ENCODE peak calls at places on chromosomes 3 and 15, in seven cellular contexts. Q, W, Y, C, H, L and G are unnamed samples.
A peak's percentile ranks its signal among the peaks of the same experiment; 100 is the strongest.

GRCh38 chr15:47431501-47431900 is 285.8 kb upstream of the SEMA6D start:
- DNase-seq in Q (no peak), W (peak; percentile 90), Y (no peak), C (no peak), H (no peak), L (peak; percentile 97), G (no peak)

GRCh38 chr15:63221346-63221745 is 31.9 kb downstream of the RAB8B start:
- DNase-seq in Q (no peak), W (no peak), Y (no peak), C (no peak), H (peak; percentile 66), L (peak; percentile 37), G (no peak)

GRCh38 chr15:76341366-76342045 is 4.9 kb downstream of the ISL2 start:
- DNase-seq in Q (peak; percentile 99), W (no peak), Y (peak; percentile 66), C (no peak), H (no peak), L (no peak), G (peak; percentile 54)

GRCh38 chr3:45904931-45905330 is 18.6 kb downstream of the CCR9 start:
- DNase-seq in Q (no peak), W (peak; percentile 15), Y (no peak), C (no peak), H (no peak), L (no peak), G (no peak)

GRCh38 chr3:157104521-157104920 is 55.4 kb downstream of the CCNL1 start:
- DNase-seq in Q (no peak), W (no peak), Y (no peak), C (no peak), H (no peak), L (peak; percentile 48), G (no peak)

GRCh38 chr3:11140054-11140712 is 14.1 kb upstream of the HRH1 start:
- DNase-seq in Q (no peak), W (peak; percentile 91), Y (peak; percentile 75), C (no peak), H (no peak), L (no peak), G (no peak)

GRCh38 chr15:85329561-85330421 is 50.6 kb upstream of the AKAP13 start:
- DNase-seq in Q (no peak), W (peak; percentile 42), Y (no peak), C (peak; percentile 92), H (no peak), L (peak; percentile 78), G (no peak)

GRCh38 chr3:27859821-27860220 is 137.7 kb upstream of the EOMES start:
- DNase-seq in Q (no peak), W (no peak), Y (no peak), C (no peak), H (no peak), L (no peak), G (no peak)

GRCh38 chr3:14788644-14789043 is 30.1 kb upstream of the FGD5 start:
- DNase-seq in Q (no peak), W (no peak), Y (no peak), C (no peak), H (no peak), L (no peak), G (no peak)

GRCh38 chr15:36887214-36888017 is 212.9 kb downstream of the MEIS2 start:
- DNase-seq in Q (peak; percentile 94), W (peak; percentile 59), Y (no peak), C (no peak), H (no peak), L (no peak), G (peak; percentile 45)

GRCh38 chr15:64132217-64132616 is 19.3 kb upstream of the SNX22 start:
- DNase-seq in Q (no peak), W (no peak), Y (no peak), C (no peak), H (no peak), L (no peak), G (no peak)

GRCh38 chr15:92510163-92510882 is 116.6 kb downstream of the ST8SIA2 start:
- DNase-seq in Q (no peak), W (peak; percentile 72), Y (no peak), C (no peak), H (no peak), L (no peak), G (no peak)

GRCh38 chr3:52779411-52780297 is 2.3 kb downstream of the ITIH1 start:
- DNase-seq in Q (no peak), W (no peak), Y (no peak), C (no peak), H (no peak), L (no peak), G (no peak)

GRCh38 chr3:52777959-52778805 is 783 bp downstream of the ITIH1 start:
- DNase-seq in Q (no peak), W (no peak), Y (no peak), C (no peak), H (no peak), L (no peak), G (no peak)

GRCh38 chr3:52780298-52780585 is 2.8 kb downstream of the ITIH1 start:
- DNase-seq in Q (no peak), W (no peak), Y (no peak), C (no peak), H (no peak), L (no peak), G (no peak)

GRCh38 chr3:52777127-52777958 is at the start of gene ITIH1:
- DNase-seq in Q (no peak), W (no peak), Y (no peak), C (no peak), H (no peak), L (no peak), G (no peak)

DNA sequence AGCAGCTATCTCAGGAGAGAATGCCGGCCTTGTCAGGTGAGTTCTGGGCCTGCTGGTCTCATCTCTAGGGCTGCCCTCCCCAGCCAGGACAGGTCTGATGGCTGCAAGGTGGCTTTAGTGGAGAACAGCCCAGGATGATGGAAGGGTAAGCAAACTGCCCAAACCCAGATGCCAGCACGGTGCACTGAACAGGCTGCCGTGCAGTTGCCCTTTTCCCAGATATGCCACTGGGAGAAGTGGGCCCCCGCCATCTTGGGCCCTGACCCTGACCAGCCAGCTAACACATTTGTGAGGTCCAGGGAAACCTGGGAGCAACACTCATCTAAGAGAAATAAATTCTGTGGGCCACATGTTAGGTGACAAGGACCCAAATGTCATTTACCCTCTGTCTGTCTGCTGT is 1.6 kb downstream of the ITIH1 start:
- DNase-seq in Q (no peak), W (no peak), Y (no peak), C (no peak), H (no peak), L (no peak), G (no peak)
- H3K4me3 ChIP-seq in Q (no peak overlapping the region), W (no peak overlapping the region), Y (no peak overlapping the region), C (no peak overlapping the region), H (no peak overlapping the region), L (no peak overlapping the region), G (no peak overlapping the region)

GRCh38 chr3:172378439-172378838 is 69.8 kb downstream of the GHSR start:
- DNase-seq in Q (no peak), W (no peak), Y (no peak), C (no peak), H (no peak), L (peak; percentile 23), G (no peak)

GRCh38 chr3:172380632-172381031 is 67.6 kb downstream of the GHSR start:
- DNase-seq in Q (no peak), W (no peak), Y (no peak), C (no peak), H (no peak), L (no peak), G (no peak)

GRCh38 chr3:172383306-172383796 is 64.9 kb downstream of the GHSR start:
- DNase-seq in Q (no peak), W (no peak), Y (no peak), C (no peak), H (no peak), L (no peak), G (no peak)

GRCh38 chr3:172376402-172376801 is 71.9 kb downstream of the GHSR start:
- DNase-seq in Q (no peak), W (no peak), Y (no peak), C (no peak), H (no peak), L (no peak), G (no peak)

GRCh38 chr3:172379372-172379771 is 68.9 kb downstream of the GHSR start:
- DNase-seq in Q (no peak), W (no peak), Y (no peak), C (no peak), H (no peak), L (peak; percentile 19), G (no peak)
- H3K4me3 ChIP-seq in Q (no peak overlapping the region), W (no peak overlapping the region), Y (no peak overlapping the region), C (no peak overlapping the region), H (no peak overlapping the region), L (no peak overlapping the region), G (no peak overlapping the region)

DNA sequence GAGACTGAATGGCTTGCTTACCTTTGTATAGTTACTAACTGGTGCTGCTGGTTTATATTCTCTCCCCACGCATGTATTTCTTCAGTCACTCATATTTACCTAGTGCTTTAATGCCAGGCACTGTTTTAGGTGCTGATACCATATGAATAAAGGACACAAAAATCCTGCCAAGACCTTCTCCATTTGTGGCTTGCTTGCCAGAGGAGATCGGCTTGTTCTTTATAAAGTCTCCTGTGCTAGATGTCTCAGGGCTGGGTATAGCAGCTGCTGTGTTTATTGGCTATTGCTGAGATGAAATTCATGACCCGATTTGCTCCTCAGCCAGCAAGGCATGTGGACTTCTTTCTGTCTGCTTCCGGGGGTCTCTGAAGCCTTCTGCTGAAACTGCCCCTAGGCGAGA is 46.5 kb downstream of the ST6GAL1 start:
- DNase-seq in Q (no peak), W (peak; percentile 9), Y (no peak), C (no peak), H (no peak), L (no peak), G (no peak)
- H3K4me3 ChIP-seq in Q (no peak overlapping the region), W (no peak overlapping the region), Y (no peak overlapping the region), C (no peak overlapping the region), H (peak overlapping the region; percentile 38), L (no peak overlapping the region), G (no peak overlapping the region)

GRCh38 chr15:58867926-58868325 is 65.6 kb downstream of the SLTM start:
- DNase-seq in Q (no peak), W (no peak), Y (no peak), C (no peak), H (no peak), L (no peak), G (no peak)

GRCh38 chr15:58864602-58865419 is 68.7 kb downstream of the SLTM start:
- DNase-seq in Q (peak; percentile 94), W (no peak), Y (peak; percentile 44), C (no peak), H (no peak), L (no peak), G (no peak)

GRCh38 chr15:58862326-58862725 is 71.2 kb downstream of the SLTM start:
- DNase-seq in Q (no peak), W (no peak), Y (no peak), C (no peak), H (no peak), L (no peak), G (no peak)

GRCh38 chr15:58870451-58870850 is 63.0 kb downstream of the SLTM start:
- DNase-seq in Q (no peak), W (no peak), Y (no peak), C (no peak), H (no peak), L (peak; percentile 60), G (no peak)

DNA sequence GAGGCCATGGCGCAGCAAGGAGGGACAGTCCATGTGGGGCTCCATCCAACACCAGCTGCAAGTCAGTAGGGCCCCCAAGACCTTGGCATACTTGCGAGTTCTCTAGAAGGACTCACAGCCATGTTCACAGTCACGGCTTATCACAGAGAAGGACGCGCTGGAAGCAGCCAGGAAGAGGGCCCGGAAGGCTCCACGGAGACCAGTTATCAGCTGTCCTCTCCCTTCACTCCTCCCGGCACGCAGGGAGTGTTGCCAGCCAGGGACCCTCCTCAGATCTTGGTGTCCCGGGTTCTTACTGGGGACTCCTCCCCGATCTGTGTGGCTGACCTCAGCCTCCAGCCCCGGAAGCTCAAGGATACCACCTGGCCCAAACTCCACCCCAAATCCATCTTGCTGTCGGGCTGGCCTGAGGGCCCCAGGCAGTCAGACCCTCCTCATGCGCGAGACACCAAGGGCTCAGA is 68.0 kb downstream of the SLTM start:
- DNase-seq in Q (peak; percentile 57), W (no peak), Y (no peak), C (no peak), H (no peak), L (no peak), G (no peak)
- H3K4me3 ChIP-seq in Q (peak overlapping the region; percentile 89), W (no peak overlapping the region), Y (no peak overlapping the region), C (no peak overlapping the region), H (peak overlapping the region; percentile 47), L (no peak overlapping the region), G (no peak overlapping the region)